ENCODE peak calls at places on chromosomes 13 and 19, in ten cellular contexts. Z is neuronal stem cell, I is HepG2, T is mesenchymal stem cell, V is neural progenitor cell, B is Karpas-422, Q is HCT116, K is osteoblast, F is GM23338, R is OCI-LY7. E is an unnamed sample.

GRCh38 chr19:53389591-53390377 is 5.2 kb upstream of the ZNF765 start:
- DNase-seq in Q (no peak), B (peak; percentile 43), F (peak; percentile 98), V (peak; percentile 9), T (no peak), I (no peak), Z (no peak), K (no peak), R (no peak), E (no peak)

GRCh38 chr13:99357149-99357596 is 50.0 kb upstream of the GPR183 start:
- DNase-seq in R (no peak), K (peak; percentile 94), Z (no peak), B (no peak), F (no peak), V (no peak), T (peak; percentile 92), Q (no peak), I (no peak), E (peak; percentile 64)

GRCh38 chr13:97221046-97221445 is 1.1 kb upstream of the MBNL2 start:
- DNase-seq in R (no peak), F (no peak), V (no peak), Z (no peak), T (no peak), I (no peak), K (no peak), B (no peak), Q (no peak), E (no peak)

GRCh38 chr19:49553451-49554271 is 25.9 kb downstream of the RCN3 start:
- DNase-seq in B (peak; percentile 41), Z (no peak), K (peak; percentile 98), V (no peak), F (no peak), T (peak; percentile 67), I (peak; percentile 79), Q (no peak), R (no peak), E (peak; percentile 82)

GRCh38 chr13:60032836-60033235 is 130.9 kb downstream of the DIAPH3 start:
- DNase-seq in Q (no peak), F (no peak), I (no peak), R (no peak), B (peak; percentile 52), K (no peak), Z (no peak), V (no peak), T (no peak), E (no peak)

GRCh38 chr13:40273173-40274000 is 393.1 kb downstream of the FOXO1 start:
- DNase-seq in T (no peak), Z (no peak), Q (no peak), K (no peak), B (no peak), F (peak; percentile 3), V (no peak), I (no peak), R (no peak), E (no peak)

GRCh38 chr13:68190826-68191225 is 960.7 kb upstream of the PCDH9 start:
- DNase-seq in V (no peak), I (peak; percentile 1), K (no peak), Z (no peak), B (no peak), R (no peak), T (peak; percentile 26), Q (peak; percentile 56), F (no peak), E (peak; percentile 57)

GRCh38 chr19:41434450-41434849 is 5.3 kb downstream of the DMAC2 start:
- DNase-seq in I (no peak), Q (no peak), Z (no peak), B (peak; percentile 32), R (no peak), F (no peak), T (no peak), K (peak; percentile 19), V (no peak), E (no peak)

GRCh38 chr13:100088282-100088647 is 628 bp upstream of the PCCA start:
- DNase-seq in I (no peak), B (no peak), V (peak; percentile 27), F (no peak), T (no peak), Z (no peak), Q (no peak), K (no peak), R (no peak), E (no peak)

GRCh38 chr19:28508666-28509065 is 704.3 kb downstream of the UQCRFS1 start:
- DNase-seq in F (no peak), K (no peak), T (no peak), R (no peak), Q (no peak), I (no peak), V (no peak), B (no peak), Z (no peak), E (peak; percentile 28)

GRCh38 chr19:30441011-30441410 is 68.8 kb downstream of the ZNF536 start:
- DNase-seq in V (no peak), K (no peak), I (no peak), T (no peak), F (no peak), R (no peak), B (no peak), Z (no peak), Q (no peak), E (no peak)

GRCh38 chr19:31334101-31334848 is 15.0 kb downstream of the TSHZ3 start:
- DNase-seq in Q (no peak), Z (no peak), K (no peak), V (no peak), R (no peak), T (peak; percentile 53), I (no peak), F (peak; percentile 45), B (no peak), E (no peak)

DNA sequence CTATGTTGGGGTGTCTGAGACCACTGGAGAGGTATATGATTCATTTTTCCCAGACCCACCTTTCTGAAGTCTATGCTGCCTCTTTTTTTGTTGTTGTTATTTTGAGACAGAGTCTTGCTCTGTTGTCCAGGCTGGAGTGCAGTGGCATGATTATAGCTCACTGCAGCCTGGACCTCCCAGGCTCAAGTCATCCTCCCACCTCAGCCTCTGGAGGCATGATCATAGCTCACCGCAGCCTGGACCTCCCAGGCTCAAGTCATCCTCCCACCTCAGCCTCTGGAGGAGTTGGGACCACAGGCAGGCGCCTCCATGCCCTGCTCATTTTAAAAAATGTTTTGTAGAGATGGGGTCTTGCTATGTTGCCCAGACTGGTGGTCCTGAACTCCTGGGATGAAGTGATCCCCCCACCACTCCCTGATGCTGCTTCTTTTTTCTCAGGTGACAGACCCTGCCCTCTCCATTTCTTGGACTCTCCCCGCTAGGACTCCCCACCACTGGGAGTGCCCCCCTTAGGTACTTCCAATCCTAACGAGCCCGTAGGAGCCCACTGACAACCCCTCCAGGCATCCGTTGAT is 45.3 kb downstream of the ARHGEF18 start:
- DNase-seq in B (no peak), I (no peak), K (no peak), Z (no peak), R (no peak), T (no peak), V (no peak), F (no peak), Q (no peak), E (no peak)
- H3K4me3 ChIP-seq in B (peak overlapping the region; percentile 88), I (peak overlapping the region; percentile 95), K (peak overlapping the region; percentile 96), Z (peak overlapping the region; percentile 99), R (peak overlapping the region; percentile 85), T (peak overlapping the region; percentile 99), V (peak overlapping the region; percentile 99), F (peak overlapping the region; percentile 96), Q (peak overlapping the region; percentile 84), E (peak overlapping the region; percentile 82)

DNA sequence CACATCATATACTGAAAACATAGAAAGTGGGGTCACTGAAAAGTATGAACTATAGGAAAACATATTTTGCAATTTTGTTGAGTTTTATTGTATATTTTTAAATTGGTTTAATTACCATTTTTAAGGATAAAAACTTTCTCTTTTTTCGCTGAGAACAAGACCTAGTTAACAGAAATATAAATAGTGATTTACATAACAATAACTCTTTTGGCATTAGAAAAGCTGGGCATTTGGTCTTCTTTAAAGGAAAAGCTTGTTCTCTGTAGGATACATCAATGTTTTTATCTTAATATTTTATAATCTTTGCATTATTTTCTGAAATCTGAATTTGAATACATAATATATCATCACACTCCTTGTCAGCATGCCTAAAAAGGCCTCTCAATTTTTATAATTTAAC is 47.4 kb upstream of the MYCBP2 start:
- DNase-seq in Q (no peak), F (peak; percentile 36), I (no peak), K (no peak), T (no peak), Z (no peak), R (no peak), B (no peak), V (no peak), E (no peak)
- H2AFZ ChIP-seq in Q (no peak overlapping the region), F (no peak overlapping the region), I (no peak overlapping the region), K (no peak overlapping the region), T (no peak overlapping the region), Z (no peak overlapping the region), R (no peak overlapping the region), B (no peak overlapping the region), V (no peak overlapping the region), E (no peak overlapping the region)

GRCh38 chr13:46180393-46180792 is 1.6 kb downstream of the LCP1 start:
- DNase-seq in B (peak; percentile 62), V (no peak), Z (no peak), T (no peak), Q (no peak), I (no peak), R (no peak), K (no peak), F (no peak), E (no peak)
- H3K4me3 ChIP-seq in B (peak overlapping the region; percentile 90), V (no peak overlapping the region), Z (no peak overlapping the region), T (no peak overlapping the region), Q (no peak overlapping the region), I (no peak overlapping the region), R (peak overlapping the region; percentile 92), K (no peak overlapping the region), F (no peak overlapping the region), E (no peak overlapping the region)

GRCh38 chr19:11848594-11849263 is at the start of gene ZNF439:
- DNase-seq in R (peak; percentile 97), Z (peak; percentile 26), T (no peak), Q (no peak), F (peak; percentile 97), B (peak; percentile 98), V (peak; percentile 80), K (peak; percentile 85), I (peak; percentile 85), E (peak; percentile 68)

GRCh38 chr19:11848200-11848593 is 329 bp upstream of the ZNF439 start:
- DNase-seq in B (no peak), K (no peak), F (no peak), V (no peak), R (no peak), Q (no peak), Z (no peak), T (no peak), I (no peak), E (no peak)

GRCh38 chr19:11843741-11844140 is 4.8 kb upstream of the ZNF439 start:
- DNase-seq in Z (no peak), V (no peak), Q (no peak), K (no peak), I (no peak), B (no peak), R (no peak), F (no peak), T (no peak), E (no peak)

GRCh38 chr19:11853358-11853757 is 4.8 kb downstream of the ZNF439 start:
- DNase-seq in K (no peak), Q (no peak), F (no peak), B (no peak), V (no peak), R (no peak), Z (no peak), T (no peak), I (no peak), E (no peak)

DNA sequence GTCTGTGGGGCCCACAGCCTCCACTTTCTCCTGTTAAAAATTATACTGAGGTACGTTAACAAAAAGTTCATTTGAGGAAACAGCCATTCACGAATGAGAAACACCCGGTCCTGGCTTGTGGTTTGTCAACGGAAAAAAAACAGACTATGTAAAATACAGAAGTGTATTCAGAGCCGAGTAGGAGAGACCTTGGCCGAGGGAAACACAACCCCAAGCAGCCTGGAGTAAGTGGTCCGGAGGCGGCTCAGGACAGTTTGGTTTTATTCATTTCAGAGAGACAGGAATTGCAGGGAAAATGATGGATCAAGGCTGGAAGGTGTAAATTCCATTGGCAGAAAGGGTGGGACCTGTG is 714 bp downstream of the ZNF439 start:
- DNase-seq in I (no peak), R (peak; percentile 79), B (peak; percentile 82), V (no peak), F (peak; percentile 14), Q (no peak), Z (no peak), K (no peak), T (no peak), E (peak; percentile 11)
- H2AFZ ChIP-seq in I (no peak overlapping the region), R (peak overlapping the region; percentile 89), B (peak overlapping the region; percentile 99), V (no peak overlapping the region), F (peak overlapping the region; percentile 98), Q (no peak overlapping the region), Z (no peak overlapping the region), K (peak overlapping the region; percentile 62), T (no peak overlapping the region), E (peak overlapping the region; percentile 55)

E was measured in fibroblast of lung.